ENCODE peak calls at places on chromosomes 1 and 21, in four cellular contexts. G is endothelial cell, Z is GM04504, P is tibial nerve. F is an unnamed sample.

GRCh38 chr1:84247425-84248220 is 53.9 kb upstream of the SAMD13 start:
- DNase-seq in P (no peak), Z (no peak), G (no peak), F (no peak)

GRCh38 chr1:117659565-117660264 is 53.9 kb downstream of the TENT5C start:
- DNase-seq in G (no peak), P (no peak), Z (no peak), F (no peak)

GRCh38 chr1:66276229-66276628 is 257.7 kb upstream of the SGIP1 start:
- DNase-seq in P (no peak), Z (no peak), G (no peak), F (no peak)

GRCh38 chr1:8858888-8859706 is 19.4 kb downstream of the ENO1 start:
- DNase-seq in Z (no peak), P (peak), G (peak), F (peak)

GRCh38 chr1:204520834-204521709 is 4.9 kb downstream of the MDM4 start:
- DNase-seq in G (no peak), Z (no peak), P (no peak), F (no peak)

GRCh38 chr1:53541761-53542550 is 82.8 kb downstream of the DMRTB1 start:
- DNase-seq in Z (peak), G (peak), P (no peak), F (peak)

GRCh38 chr1:111515291-111516007 is 12.0 kb upstream of the ADORA3 start:
- DNase-seq in Z (no peak), G (peak), P (no peak), F (no peak)

GRCh38 chr1:19559641-19560040 is 74.3 kb upstream of the CAPZB start:
- DNase-seq in P (no peak), G (no peak), Z (peak), F (no peak)

GRCh38 chr1:200099040-200099439 is 71.5 kb downstream of the NR5A2 start:
- DNase-seq in G (no peak), P (no peak), Z (no peak), F (no peak)

GRCh38 chr21:17598437-17598836 is 14.3 kb downstream of the BTG3 start:
- DNase-seq in P (no peak), G (no peak), Z (no peak), F (no peak)